ENCODE peak calls at places on chromosomes 4 and X, in ten cellular contexts. V is Caco-2, E is upper lobe of left lung, D is GM23338, Y is endodermal cell, C is mammary epithelial cell, Z is thyroid gland, Q is hepatocyte, F is adipocyte, I is A549. A is an unnamed sample. For H3K4me1, the result is how much of the 10 kb centered on the place peaks cover.

GRCh38 chr4:5734841-5735240 is 23.8 kb downstream of the EVC start:
- DNase-seq in D (no peak), V (no peak), Z (no peak), F (no peak), I (no peak), E (no peak), C (no peak), Y (no peak), Q (no peak), A (no peak)

GRCh38 chrX:3094261-3094660 is 53.0 kb downstream of the ARSF start:
- DNase-seq in F (no peak), E (no peak), Y (peak), V (peak), Z (no peak), Q (peak), C (peak), I (peak), D (no peak), A (no peak)

GRCh38 chr4:21512351-21512750 is 436.2 kb downstream of the KCNIP4 start:
- DNase-seq in V (no peak), F (peak), C (peak), E (no peak), Q (peak), D (peak), Y (no peak), Z (no peak), I (peak), A (no peak)

GRCh38 chr4:109730294-109731051 is 603 bp upstream of the PLA2G12A start:
- DNase-seq in Q (peak), C (peak), V (peak), I (peak), D (peak), Z (peak), E (peak), F (peak), Y (no peak), A (no peak)

GRCh38 chr4:141391771-141392170 is 171.1 kb downstream of the ZNF330 start:
- DNase-seq in C (peak), E (no peak), F (no peak), Z (no peak), V (no peak), Q (no peak), D (no peak), Y (no peak), I (no peak), A (no peak)

GRCh38 chr4:7342581-7343352 is 92.0 kb downstream of the PSAPL1 start:
- DNase-seq in C (no peak), I (no peak), D (no peak), V (no peak), Z (no peak), F (no peak), Y (no peak), E (no peak), Q (no peak), A (no peak)

GRCh38 chr4:151990201-151990600 is 229.4 kb upstream of the GATB start:
- DNase-seq in V (no peak), F (no peak), E (no peak), D (no peak), Q (no peak), C (peak), Z (no peak), Y (no peak), I (peak), A (no peak)

GRCh38 chr4:20323991-20324390 is 72.3 kb downstream of the SLIT2 start:
- DNase-seq in F (no peak), C (peak), Z (no peak), V (no peak), Q (no peak), I (no peak), D (no peak), Y (no peak), E (no peak), A (no peak)

GRCh38 chr4:110787781-110788180 is 164.9 kb upstream of the PITX2 start:
- DNase-seq in Z (no peak), D (no peak), V (no peak), E (no peak), C (no peak), F (no peak), Q (no peak), Y (no peak), I (no peak), A (no peak)

GRCh38 chr4:40180356-40180755 is 16.5 kb upstream of the RHOH start:
- DNase-seq in F (peak), Z (no peak), Q (no peak), I (no peak), V (no peak), D (no peak), E (no peak), C (peak), Y (no peak), A (no peak)

GRCh38 chr4:20017035-20017434 is 234.7 kb upstream of the SLIT2 start:
- DNase-seq in E (no peak), C (no peak), Q (no peak), V (no peak), Z (no peak), D (no peak), F (peak), I (no peak), Y (no peak), A (no peak)

GRCh38 chrX:23952984-23953907 is 45.4 kb downstream of the CXorf58 start:
- DNase-seq in I (no peak), Z (no peak), Y (peak), D (peak), V (no peak), E (peak), C (no peak), Q (no peak), F (no peak), A (peak)

GRCh38 chr4:46667790-46668189 is 241.3 kb downstream of the COX7B2 start:
- DNase-seq in V (no peak), D (no peak), Q (no peak), I (no peak), C (no peak), Z (no peak), Y (no peak), E (no peak), F (no peak), A (no peak)

GRCh38 chrX:150421816-150422215 is 58.7 kb downstream of the MAMLD1 start:
- DNase-seq in C (no peak), Y (no peak), E (no peak), V (no peak), D (no peak), Q (no peak), Z (no peak), F (no peak), I (no peak), A (no peak)

GRCh38 chr4:127698789-127699200 is 31.4 kb upstream of the SLC25A31 start:
- DNase-seq in Y (no peak), C (peak), E (no peak), V (no peak), F (peak), Z (no peak), Q (no peak), I (peak), D (no peak), A (no peak)

GRCh38 chr4:186483656-186484055 is 71.7 kb downstream of the MTNR1A start:
- DNase-seq in Q (no peak), Y (no peak), I (no peak), Z (no peak), E (no peak), F (no peak), C (no peak), D (no peak), V (no peak), A (no peak)

GRCh38 chr4:87973283-87974169 is 2.0 kb upstream of the SPP1 start:
- DNase-seq in I (peak), D (peak), Y (peak), C (peak), V (peak), Z (peak), E (peak), F (peak), Q (peak), A (peak)

GRCh38 chr4:87530868-87531267 is 1.7 kb upstream of the SPARCL1 start:
- DNase-seq in Y (no peak), V (no peak), Z (peak), C (peak), F (peak), D (peak), I (no peak), Q (peak), E (peak), A (no peak)

GRCh38 chr4:169099775-169100180 is 89.7 kb upstream of the CBR4 start:
- DNase-seq in Y (no peak), E (no peak), Q (peak), Z (peak), I (no peak), C (no peak), V (no peak), F (peak), D (no peak), A (no peak)

GRCh38 chr4:169098969-169099685 is 89.1 kb upstream of the CBR4 start:
- DNase-seq in C (no peak), E (no peak), Y (peak), D (no peak), V (no peak), Q (no peak), Z (no peak), I (no peak), F (peak), A (no peak)

GRCh38 chr4:169100656-169101055 is 90.6 kb upstream of the CBR4 start:
- DNase-seq in I (no peak), E (no peak), D (no peak), F (no peak), V (no peak), C (no peak), Y (peak), Q (no peak), Z (no peak), A (no peak)

GRCh38 chr4:169096221-169096620 is 86.2 kb upstream of the CBR4 start:
- DNase-seq in C (no peak), Q (no peak), I (no peak), Z (no peak), F (no peak), Y (peak), D (no peak), E (no peak), V (no peak), A (no peak)

DNA sequence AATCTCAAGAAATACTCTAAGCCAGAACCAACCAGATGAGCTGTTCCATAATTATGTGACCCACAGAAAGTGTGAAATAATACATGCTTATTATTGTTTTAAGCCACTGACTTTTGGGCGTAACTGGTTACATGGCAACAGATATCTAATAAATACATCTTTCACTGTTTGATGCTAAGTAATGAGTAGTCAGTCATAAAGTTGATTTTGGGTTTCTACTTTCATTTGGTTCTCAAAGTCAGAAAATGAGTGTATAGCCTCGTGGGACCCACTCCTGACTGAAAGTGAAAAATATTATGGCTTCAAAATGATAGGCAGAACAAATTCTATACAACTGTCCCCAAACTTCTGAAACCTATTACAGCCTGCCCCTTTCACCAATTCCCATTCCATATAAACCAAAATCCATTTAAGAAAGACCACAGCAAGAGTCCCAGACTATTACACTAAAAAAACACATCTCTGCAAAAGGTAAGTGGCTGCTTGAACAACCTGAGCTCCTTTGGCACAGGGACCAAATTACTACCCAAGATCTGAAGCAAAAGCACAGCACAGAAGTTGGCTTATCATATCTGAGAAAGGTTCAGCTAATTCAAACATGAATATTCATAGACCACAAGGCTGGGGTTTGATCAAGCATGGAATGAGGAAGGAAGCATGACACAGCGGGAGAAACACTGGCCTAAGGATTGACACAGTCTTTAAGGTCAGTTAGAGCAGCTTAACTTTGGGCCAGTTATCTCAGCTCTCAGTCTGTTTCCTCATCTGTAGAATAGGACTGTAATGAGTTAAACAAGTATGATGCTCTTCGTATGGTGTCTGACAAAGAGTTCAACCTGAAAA is 88.2 kb upstream of the CBR4 start:
- DNase-seq in C (no peak), Q (no peak), Z (peak), E (no peak), V (no peak), D (no peak), I (no peak), F (no peak), Y (peak), A (no peak)
- H3K4me1 ChIP-seq in C (under half), Q (under half), Z (under half), E (under half), V (under half), D (under half), I (under half), F (half or more), Y (under half), A (under half)

GRCh38 chr4:1210241-1210841 is 38.0 kb upstream of the SPON2 start:
- DNase-seq in V (peak), C (no peak), D (no peak), E (no peak), F (no peak), Z (peak), I (no peak), Q (no peak), Y (no peak), A (no peak)
- H3K4me1 ChIP-seq in V (under half), C (under half), D (under half), E (under half), F (half or more), Z (half or more), I (under half), Q (under half), Y (under half), A (under half)

GRCh38 chr4:57116245-57116644 is 6.1 kb upstream of the IGFBP7 start:
- DNase-seq in F (no peak), E (no peak), Z (no peak), V (no peak), Y (no peak), I (no peak), C (no peak), D (no peak), Q (no peak), A (no peak)

GRCh38 chr4:57110635-57111546 is 706 bp upstream of the IGFBP7 start:
- DNase-seq in Z (peak), C (peak), D (peak), F (peak), E (peak), Y (peak), V (no peak), Q (peak), I (no peak), A (no peak)

GRCh38 chr4:57119054-57119651 is 9.0 kb upstream of the IGFBP7 start:
- DNase-seq in D (no peak), E (no peak), Z (peak), F (peak), I (no peak), C (peak), Q (peak), V (no peak), Y (no peak), A (no peak)

GRCh38 chr4:57113870-57114269 is 3.7 kb upstream of the IGFBP7 start:
- DNase-seq in F (no peak), Z (no peak), Q (no peak), V (no peak), Y (no peak), E (no peak), D (peak), I (no peak), C (no peak), A (no peak)

GRCh38 chr4:57114973-57115372 is 4.8 kb upstream of the IGFBP7 start:
- DNase-seq in F (no peak), V (no peak), Q (no peak), I (no peak), Z (no peak), D (no peak), C (no peak), E (no peak), Y (no peak), A (no peak)
- H3K4me1 ChIP-seq in F (under half), V (under half), Q (under half), I (under half), Z (under half), D (under half), C (under half), E (under half), Y (under half), A (under half)

GRCh38 chr4:70761276-70761816 is 39.6 kb downstream of the RUFY3 start:
- DNase-seq in V (no peak), C (no peak), D (no peak), I (no peak), Z (no peak), E (no peak), Y (no peak), F (no peak), Q (no peak), A (no peak)

GRCh38 chr4:70754990-70755688 is 33.4 kb downstream of the RUFY3 start:
- DNase-seq in E (no peak), D (no peak), V (no peak), Y (no peak), F (no peak), I (no peak), Z (no peak), Q (no peak), C (no peak), A (no peak)

GRCh38 chr4:70759627-70760026 is 37.9 kb downstream of the RUFY3 start:
- DNase-seq in Y (no peak), F (no peak), D (no peak), Q (no peak), V (no peak), Z (no peak), I (no peak), E (no peak), C (no peak), A (peak)

GRCh38 chr4:70754470-70754869 is 32.7 kb downstream of the RUFY3 start:
- DNase-seq in E (no peak), Y (no peak), F (no peak), C (no peak), D (no peak), I (no peak), V (no peak), Q (no peak), Z (no peak), A (no peak)

GRCh38 chr4:70759126-70759525 is 37.4 kb downstream of the RUFY3 start:
- DNase-seq in E (no peak), F (no peak), V (no peak), Y (no peak), C (peak), D (no peak), Q (no peak), Z (no peak), I (no peak), A (no peak)
- H3K4me1 ChIP-seq in E (under half), F (under half), V (under half), Y (under half), C (under half), D (under half), Q (under half), Z (under half), I (under half), A (under half)

GRCh38 chr4:9904976-9905587 is 116.2 kb downstream of the SLC2A9 start:
- DNase-seq in F (no peak), Q (no peak), C (peak), D (no peak), E (no peak), Y (no peak), Z (peak), I (no peak), V (no peak), A (no peak)

GRCh38 chr4:9906996-9907395 is 114.3 kb downstream of the SLC2A9 start:
- DNase-seq in Y (no peak), D (no peak), V (no peak), Z (no peak), Q (no peak), E (no peak), C (no peak), F (no peak), I (no peak), A (no peak)

GRCh38 chr4:9898596-9899345 is 117.3 kb downstream of the DRD5 start:
- DNase-seq in Z (peak), E (peak), F (peak), I (peak), Q (peak), Y (peak), C (peak), D (peak), V (peak), A (no peak)

GRCh38 chr4:9901262-9901661 is 119.8 kb downstream of the DRD5 start:
- DNase-seq in Z (no peak), Q (no peak), F (no peak), Y (no peak), D (no peak), E (no peak), C (no peak), I (no peak), V (no peak), A (no peak)
- H3K4me1 ChIP-seq in Z (under half), Q (under half), F (under half), Y (under half), D (under half), E (under half), C (under half), I (under half), V (under half), A (under half)

GRCh38 chrX:109922183-109922582 is 80.7 kb upstream of the TMEM164 start:
- DNase-seq in D (no peak), Y (no peak), Z (no peak), F (no peak), V (no peak), Q (no peak), I (no peak), C (no peak), E (no peak), A (no peak)

GRCh38 chrX:109920868-109921267 is 82.0 kb upstream of the TMEM164 start:
- DNase-seq in E (no peak), Z (no peak), D (no peak), Q (no peak), F (no peak), V (no peak), Y (no peak), C (no peak), I (no peak), A (no peak)

GRCh38 chrX:109918753-109919152 is 84.2 kb upstream of the TMEM164 start:
- DNase-seq in I (no peak), C (no peak), V (no peak), F (no peak), Q (no peak), D (no peak), Z (no peak), Y (no peak), E (no peak), A (no peak)

GRCh38 chrX:109925656-109926055 is 77.3 kb upstream of the TMEM164 start:
- DNase-seq in F (no peak), V (no peak), I (no peak), Z (no peak), Q (no peak), Y (no peak), E (no peak), C (no peak), D (no peak), A (no peak)

DNA sequence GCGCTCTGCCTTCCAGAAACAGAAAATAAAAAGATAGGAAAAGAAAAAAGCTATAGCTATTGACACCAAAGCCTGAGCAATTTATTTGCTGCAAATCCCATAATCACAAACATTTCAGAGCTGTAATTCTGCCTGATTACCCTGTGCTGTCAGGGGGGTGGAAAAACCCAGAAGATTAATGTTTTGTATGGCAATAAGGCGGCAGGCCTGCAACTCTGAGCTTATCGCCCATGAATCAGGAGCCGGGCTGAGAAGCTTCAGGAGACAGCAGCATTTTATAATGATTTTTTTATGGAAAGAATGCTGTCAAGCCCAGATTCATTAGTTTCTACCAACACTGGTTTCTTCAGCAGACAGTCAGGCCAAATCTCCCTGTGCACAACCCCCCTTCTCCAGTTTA is 82.6 kb upstream of the TMEM164 start:
- DNase-seq in Z (no peak), V (no peak), F (no peak), Y (no peak), C (no peak), E (no peak), D (no peak), I (no peak), Q (no peak), A (no peak)
- H3K4me1 ChIP-seq in Z (under half), V (under half), F (under half), Y (under half), C (under half), E (under half), D (under half), I (under half), Q (under half), A (under half)

GRCh38 chr4:16125571-16126445 is 42.0 kb upstream of the PROM1 start:
- DNase-seq in C (no peak), Q (no peak), D (peak), I (no peak), Z (no peak), V (no peak), Y (peak), F (peak), E (no peak), A (no peak)
- H3K4me1 ChIP-seq in C (under half), Q (under half), D (under half), I (under half), Z (under half), V (under half), Y (under half), F (under half), E (under half), A (under half)

GRCh38 chrX:135275973-135276372 is 24.1 kb downstream of the ETDA start:
- DNase-seq in Y (no peak), F (no peak), V (no peak), I (no peak), Q (no peak), Z (no peak), C (no peak), E (no peak), D (no peak), A (no peak)

DNA sequence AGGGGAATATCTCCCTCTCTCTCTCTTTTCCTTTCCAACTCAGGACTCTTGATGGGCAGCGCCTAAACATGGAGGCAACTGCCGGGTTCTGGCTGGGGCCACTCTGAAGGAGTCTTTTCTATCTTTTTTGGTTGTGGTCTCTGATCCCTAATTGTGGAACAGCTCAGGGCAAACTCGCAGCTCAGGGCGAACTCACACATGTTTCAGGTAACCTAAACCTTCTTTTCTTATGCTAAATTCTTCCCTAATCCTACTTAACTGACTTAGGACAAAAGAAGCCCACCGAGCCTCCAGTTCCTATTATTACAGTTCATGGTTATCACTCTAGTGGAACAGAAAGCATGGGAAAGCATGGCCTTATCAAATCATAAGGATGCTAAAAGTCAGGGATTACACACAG is 21.3 kb downstream of the ETDA start:
- DNase-seq in E (no peak), Z (no peak), Y (no peak), Q (no peak), D (peak), F (no peak), C (no peak), I (no peak), V (no peak), A (no peak)
- H3K4me1 ChIP-seq in E (under half), Z (under half), Y (under half), Q (under half), D (under half), F (under half), C (under half), I (under half), V (under half), A (under half)

GRCh38 chr4:158788608-158789007 is 19.8 kb downstream of the FNIP2 start:
- DNase-seq in Y (no peak), I (no peak), V (no peak), F (no peak), C (no peak), Z (no peak), E (no peak), D (no peak), Q (no peak), A (no peak)
- H3K4me1 ChIP-seq in Y (under half), I (under half), V (under half), F (under half), C (under half), Z (under half), E (under half), D (under half), Q (under half), A (under half)